ENCODE peak calls at places on chromosomes 4 and X, in nine cellular contexts. J, N, P, S, M, O, A, V and Q are unnamed samples.

GRCh38 chr4:141220655-141221605 is at the start of gene ZNF330:
- ATAC-seq in J (peak), N (peak), P (peak), S (peak), M (peak), O (peak), A (peak), V (peak), Q (peak)

GRCh38 chrX:71159335-71159734 is 14.7 kb downstream of the NLGN3 start:
- ATAC-seq in J (no peak), N (no peak), P (no peak), S (no peak), M (no peak), O (peak), A (no peak), V (no peak), Q (no peak)

GRCh38 chrX:119573840-119574393 is 446 bp upstream of the UBE2A start:
- ATAC-seq in J (peak), N (peak), P (peak), S (peak), M (peak), O (peak), A (peak), V (no peak), Q (peak)

GRCh38 chr4:115883862-115884261 is 770.4 kb upstream of the NDST4 start:
- ATAC-seq in J (no peak), N (no peak), P (no peak), S (no peak), M (no peak), O (no peak), A (no peak), V (no peak), Q (no peak)

GRCh38 chrX:3362956-3363355 is 16.5 kb upstream of the MXRA5 start:
- ATAC-seq in J (no peak), N (no peak), P (no peak), S (no peak), M (no peak), O (no peak), A (no peak), V (no peak), Q (no peak)

GRCh38 chrX:15298780-15299179 is 16.7 kb downstream of the ASB11 start:
- ATAC-seq in J (peak), N (no peak), P (no peak), S (peak), M (no peak), O (no peak), A (no peak), V (no peak), Q (no peak)

GRCh38 chr4:182775075-182775474 is 142.1 kb downstream of the DCTD start:
- ATAC-seq in J (no peak), N (no peak), P (no peak), S (no peak), M (no peak), O (no peak), A (no peak), V (no peak), Q (peak)

GRCh38 chr4:8409271-8410065 is 31.1 kb downstream of the ACOX3 start:
- ATAC-seq in J (peak), N (peak), P (peak), S (peak), M (peak), O (peak), A (peak), V (peak), Q (no peak)

GRCh38 chrX:107599371-107599970 is 28.8 kb upstream of the PRPS1 start:
- ATAC-seq in J (no peak), N (no peak), P (no peak), S (no peak), M (no peak), O (no peak), A (no peak), V (no peak), Q (no peak)

GRCh38 chr4:113086172-113086695 is 36.8 kb downstream of the ANK2 start:
- ATAC-seq in J (no peak), N (no peak), P (no peak), S (no peak), M (no peak), O (no peak), A (no peak), V (no peak), Q (peak)

GRCh38 chr4:98482847-98483806 is 175.3 kb downstream of the TSPAN5 start:
- ATAC-seq in J (no peak), N (no peak), P (peak), S (no peak), M (peak), O (no peak), A (no peak), V (peak), Q (peak)

GRCh38 chr4:154743683-154744340 is at the start of gene LRAT:
- ATAC-seq in J (peak), N (peak), P (peak), S (peak), M (peak), O (peak), A (peak), V (peak), Q (peak)

GRCh38 chrX:9785944-9786741 is at the start of gene SHROOM2:
- ATAC-seq in J (no peak), N (peak), P (peak), S (peak), M (peak), O (no peak), A (peak), V (peak), Q (no peak)

GRCh38 chr4:77031544-77031943 is 44.2 kb downstream of the CCNI start:
- ATAC-seq in J (no peak), N (no peak), P (no peak), S (no peak), M (no peak), O (peak), A (no peak), V (peak), Q (no peak)

GRCh38 chrX:140053841-140054240 is 88.5 kb upstream of the CXorf66 start:
- ATAC-seq in J (no peak), N (no peak), P (no peak), S (no peak), M (no peak), O (no peak), A (no peak), V (no peak), Q (no peak)

GRCh38 chrX:18558799-18559198 is 113.1 kb downstream of the RS1 start:
- ATAC-seq in J (peak), N (no peak), P (no peak), S (no peak), M (no peak), O (no peak), A (no peak), V (no peak), Q (no peak)

GRCh38 chrX:133415276-133416105 is at the start of gene GPC4:
- ATAC-seq in J (peak), N (peak), P (peak), S (peak), M (peak), O (no peak), A (peak), V (no peak), Q (no peak)

GRCh38 chrX:81876437-81876836 is 674.5 kb downstream of the SH3BGRL start:
- ATAC-seq in J (no peak), N (no peak), P (no peak), S (no peak), M (no peak), O (no peak), A (no peak), V (no peak), Q (no peak)

GRCh38 chr4:88078592-88078991 is 71.2 kb downstream of the PKD2 start:
- ATAC-seq in J (no peak), N (no peak), P (no peak), S (no peak), M (no peak), O (no peak), A (no peak), V (no peak), Q (no peak)

GRCh38 chrX:17833954-17834353 is 27.1 kb downstream of the RAI2 start:
- ATAC-seq in J (no peak), N (peak), P (no peak), S (no peak), M (no peak), O (no peak), A (no peak), V (no peak), Q (no peak)

GRCh38 chrX:16137416-16138107 is 14.2 kb downstream of the GRPR start:
- ATAC-seq in J (no peak), N (no peak), P (no peak), S (no peak), M (no peak), O (no peak), A (no peak), V (no peak), Q (peak)

GRCh38 chr4:40933272-40934053 is 183.7 kb downstream of the NSUN7 start:
- ATAC-seq in J (peak), N (no peak), P (no peak), S (peak), M (no peak), O (no peak), A (peak), V (no peak), Q (no peak)

GRCh38 chrX:20363003-20363674 is 96.4 kb upstream of the RPS6KA3 start:
- ATAC-seq in J (peak), N (peak), P (no peak), S (peak), M (peak), O (no peak), A (peak), V (no peak), Q (no peak)

GRCh38 chrX:42398967-42399631 is 378.9 kb downstream of the PPP1R2C start:
- ATAC-seq in J (no peak), N (no peak), P (no peak), S (no peak), M (no peak), O (no peak), A (no peak), V (no peak), Q (no peak)

GRCh38 chr4:145878501-145879435 is 59.9 kb downstream of the ZNF827 start:
- ATAC-seq in J (peak), N (no peak), P (no peak), S (peak), M (no peak), O (no peak), A (no peak), V (no peak), Q (no peak)

GRCh38 chrX:41382699-41383645 is 49.0 kb downstream of the DDX3X start:
- ATAC-seq in J (no peak), N (peak), P (peak), S (peak), M (peak), O (peak), A (peak), V (peak), Q (no peak)

GRCh38 chr4:82123934-82124333 is 249.9 kb downstream of the HNRNPD start:
- ATAC-seq in J (no peak), N (no peak), P (no peak), S (no peak), M (no peak), O (peak), A (no peak), V (no peak), Q (no peak)

GRCh38 chr4:6916587-6917444 is 7.2 kb downstream of the TBC1D14 start:
- ATAC-seq in J (no peak), N (peak), P (peak), S (no peak), M (peak), O (peak), A (peak), V (peak), Q (peak)

GRCh38 chr4:105389167-105389566 is 84.7 kb downstream of the PPA2 start:
- ATAC-seq in J (no peak), N (no peak), P (no peak), S (no peak), M (no peak), O (no peak), A (no peak), V (no peak), Q (no peak)

GRCh38 chr4:165493359-165493758 is 114.6 kb downstream of the CPE start:
- ATAC-seq in J (peak), N (peak), P (peak), S (peak), M (peak), O (peak), A (peak), V (peak), Q (peak)

GRCh38 chr4:8849266-8850073 is 22.2 kb downstream of the HMX1 start:
- ATAC-seq in J (no peak), N (no peak), P (no peak), S (no peak), M (no peak), O (no peak), A (no peak), V (no peak), Q (no peak)

GRCh38 chr4:149409186-149410056 is 406.2 kb downstream of the IQCM start:
- ATAC-seq in J (peak), N (no peak), P (peak), S (peak), M (peak), O (no peak), A (peak), V (no peak), Q (no peak)

GRCh38 chr4:24917076-24917856 is 4.4 kb upstream of the CCDC149 start:
- ATAC-seq in J (no peak), N (no peak), P (no peak), S (no peak), M (no peak), O (no peak), A (no peak), V (no peak), Q (no peak)

GRCh38 chrX:72097081-72097480 is 34.6 kb downstream of the RTL5 start:
- ATAC-seq in J (no peak), N (no peak), P (no peak), S (no peak), M (no peak), O (no peak), A (peak), V (no peak), Q (no peak)